ENCODE peak calls at places on chromosomes 3 and 15, in six cellular contexts. W is AG04449, O is GM10248, M is colonic mucosa, X is osteocyte, D is activated B cell treated with CpG ODN at 0.5 μM for 24 hours. A is an unnamed sample.

GRCh38 chr3:79005084-79005483 is 762.7 kb downstream of the ROBO1 start:
- DNase-seq in W (no peak), O (no peak), M (no peak), D (no peak), X (no peak), A (no peak)

GRCh38 chr15:92654662-92655061 is 913 bp downstream of the FAM174B start:
- DNase-seq in D (no peak), M (no peak), O (no peak), W (no peak), X (peak; percentile 19), A (no peak)

GRCh38 chr15:44038801-44039200 is 156.3 kb downstream of the FRMD5 start:
- DNase-seq in M (peak; percentile 18), O (no peak), W (no peak), D (no peak), X (no peak), A (peak; percentile 58)

GRCh38 chr3:139480585-139480984 is 4.3 kb upstream of the RBP2 start:
- DNase-seq in M (no peak), W (no peak), X (no peak), O (no peak), D (no peak), A (no peak)

GRCh38 chr15:36252117-36252711 is 327.2 kb upstream of the CDIN1 start:
- DNase-seq in D (no peak), M (no peak), X (no peak), O (no peak), W (no peak), A (no peak)

GRCh38 chr3:53941945-53942344 is 50.3 kb upstream of the SELENOK start:
- DNase-seq in O (no peak), X (no peak), W (no peak), M (no peak), D (no peak), A (no peak)

GRCh38 chr15:63450884-63451225 is 53.5 kb upstream of the USP3 start:
- DNase-seq in O (no peak), D (no peak), M (no peak), X (no peak), W (no peak), A (no peak)

GRCh38 chr3:104810896-104811295 is 555.8 kb upstream of the ALCAM start:
- DNase-seq in D (no peak), M (no peak), W (no peak), O (no peak), X (no peak), A (no peak)

GRCh38 chr3:4596596-4596995 is 103.4 kb downstream of the ITPR1 start:
- DNase-seq in D (no peak), X (no peak), M (no peak), O (no peak), W (no peak), A (no peak)

GRCh38 chr3:67325231-67325630 is 327.1 kb downstream of the KBTBD8 start:
- DNase-seq in O (no peak), D (no peak), X (no peak), W (no peak), M (no peak), A (no peak)

GRCh38 chr15:38202356-38202755 is 50.3 kb upstream of the SPRED1 start:
- DNase-seq in X (no peak), W (no peak), O (no peak), D (no peak), M (no peak), A (peak; percentile 19)

GRCh38 chr3:177145954-177146353 is 51.3 kb downstream of the TBL1XR1 start:
- DNase-seq in X (no peak), O (no peak), W (no peak), D (no peak), M (no peak), A (no peak)

GRCh38 chr15:73240864-73241499 is 127.8 kb downstream of the HCN4 start:
- DNase-seq in M (peak; percentile 82), O (peak; percentile 45), X (no peak), W (no peak), D (peak; percentile 23), A (peak; percentile 77)

GRCh38 chr3:21839592-21839991 is 88.6 kb upstream of the ZNF385D start:
- DNase-seq in D (no peak), W (peak; percentile 49), M (no peak), O (no peak), X (no peak), A (peak; percentile 16)

GRCh38 chr3:72657666-72658065 is 190.6 kb downstream of the SHQ1 start:
- DNase-seq in W (no peak), D (no peak), M (peak; percentile 21), X (no peak), O (no peak), A (no peak)

GRCh38 chr3:77414881-77415280 is 375.0 kb downstream of the ROBO2 start:
- DNase-seq in M (no peak), O (no peak), X (no peak), W (no peak), D (no peak), A (no peak)

GRCh38 chr15:89876736-89877135 is 17.1 kb downstream of the AP3S2 start:
- DNase-seq in X (no peak), W (no peak), M (no peak), D (no peak), O (no peak), A (no peak)

GRCh38 chr3:184806567-184807271 is 5.2 kb upstream of the VPS8 start:
- DNase-seq in M (no peak), W (no peak), O (no peak), X (no peak), D (no peak), A (peak; percentile 24)

GRCh38 chr3:9782777-9783176 is 9.5 kb downstream of the TADA3 start:
- DNase-seq in W (no peak), X (no peak), O (no peak), D (no peak), M (no peak), A (no peak)
- TF ChIP-seq CTCF in W (no peak), X (peak; percentile 19), O (peak; percentile 33), D (no peak), M (no peak), A (no peak)

DNA sequence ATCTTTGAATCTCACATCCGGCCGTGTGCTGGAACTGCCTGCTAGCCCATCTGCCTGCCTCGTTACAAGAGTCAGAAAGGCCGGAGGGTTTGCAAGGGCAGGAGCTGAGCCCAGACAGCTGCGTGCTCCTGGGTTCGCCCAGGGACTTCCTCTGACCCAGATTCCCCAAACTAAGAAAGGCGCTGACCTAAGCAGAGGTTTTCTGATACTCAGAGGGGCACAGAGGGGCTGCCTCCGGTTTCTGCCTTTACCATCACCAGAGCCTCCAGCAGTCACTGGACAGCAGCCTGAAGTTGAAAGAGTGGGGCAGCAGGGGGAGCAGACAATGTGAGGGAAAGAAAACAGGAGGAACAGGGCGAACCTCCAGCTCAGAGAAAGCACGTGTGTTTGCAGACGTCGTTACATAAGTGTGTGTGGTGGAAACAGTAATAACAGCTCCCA is 33.4 kb upstream of the RAD18 start:
- DNase-seq in X (no peak), O (no peak), M (no peak), D (no peak), W (no peak), A (peak; percentile 52)
- TF ChIP-seq CTCF in X (peak; percentile 30), O (no peak), M (no peak), D (no peak), W (peak; percentile 34), A (peak; percentile 38)

DNA sequence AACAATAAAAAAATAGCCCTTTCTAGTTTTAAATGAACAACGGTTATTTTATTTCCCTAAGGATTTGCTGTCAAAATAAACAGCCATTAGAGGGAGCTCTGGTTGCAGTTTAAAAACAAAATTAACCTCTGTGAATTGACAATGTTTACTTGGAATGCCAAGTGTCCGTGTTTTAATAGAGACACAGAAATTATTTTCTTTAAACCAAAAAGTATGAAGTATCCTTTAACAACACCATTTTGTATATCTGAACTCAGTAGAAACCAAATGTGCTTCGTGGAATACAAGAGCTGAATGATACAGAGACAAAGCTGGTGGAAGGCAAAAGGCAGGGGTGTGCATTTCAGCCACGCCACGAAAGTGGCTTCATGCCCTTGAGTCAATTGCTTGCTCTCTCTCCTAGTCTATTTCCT is 74.4 kb downstream of the MOBP start:
- DNase-seq in M (no peak), X (no peak), O (no peak), D (no peak), W (no peak), A (peak; percentile 24)
- TF ChIP-seq CTCF in M (peak; percentile 33), X (peak; percentile 43), O (peak; percentile 14), D (no peak), W (peak; percentile 14), A (peak; percentile 81)

DNA sequence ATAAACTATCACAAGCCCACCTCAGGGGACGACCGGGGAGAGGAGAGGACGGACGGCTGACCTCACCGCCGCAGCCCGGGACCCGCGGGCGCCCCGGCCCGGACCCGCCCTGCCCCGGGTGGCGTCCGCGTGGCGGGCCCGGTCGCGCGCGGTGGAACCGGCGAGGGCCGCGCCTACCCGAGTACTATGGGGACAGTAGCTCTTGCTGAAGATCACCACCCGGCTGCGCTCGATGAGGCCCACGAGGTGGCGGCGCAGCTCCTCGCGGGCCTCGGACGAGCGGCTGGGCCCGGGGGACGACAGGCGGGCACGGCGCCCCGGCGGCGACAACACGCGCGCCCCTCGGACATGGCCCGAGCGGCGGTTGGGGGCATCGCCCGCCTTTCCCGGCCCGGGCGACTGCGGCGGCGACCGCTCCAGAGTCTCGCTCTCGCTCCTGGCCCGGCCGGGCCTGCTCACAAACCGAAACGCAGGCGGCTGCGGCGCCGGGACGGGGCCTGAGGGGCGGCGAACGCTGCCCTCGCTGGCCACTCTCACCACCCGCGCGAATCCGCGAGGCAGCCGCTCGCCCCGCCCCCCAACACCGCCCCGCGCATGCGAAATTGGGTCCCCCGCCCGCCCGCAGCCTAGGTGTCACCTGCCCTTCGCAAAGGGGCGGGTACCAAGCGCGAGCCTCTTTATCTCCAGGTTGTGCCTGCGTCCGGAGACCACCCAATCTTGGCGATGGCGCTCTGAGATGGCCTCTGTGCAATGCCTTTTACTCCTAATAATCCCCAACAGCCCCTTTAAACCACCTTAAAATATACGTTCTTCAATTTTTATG is at the start of gene TXNRD3:
- DNase-seq in X (peak; percentile 91), W (no peak), D (peak; percentile 43), M (peak; percentile 92), O (peak; percentile 60), A (peak; percentile 87)
- TF ChIP-seq CTCF in X (peak; percentile 38), W (no peak), D (no peak), M (no peak), O (no peak), A (no peak)

DNA sequence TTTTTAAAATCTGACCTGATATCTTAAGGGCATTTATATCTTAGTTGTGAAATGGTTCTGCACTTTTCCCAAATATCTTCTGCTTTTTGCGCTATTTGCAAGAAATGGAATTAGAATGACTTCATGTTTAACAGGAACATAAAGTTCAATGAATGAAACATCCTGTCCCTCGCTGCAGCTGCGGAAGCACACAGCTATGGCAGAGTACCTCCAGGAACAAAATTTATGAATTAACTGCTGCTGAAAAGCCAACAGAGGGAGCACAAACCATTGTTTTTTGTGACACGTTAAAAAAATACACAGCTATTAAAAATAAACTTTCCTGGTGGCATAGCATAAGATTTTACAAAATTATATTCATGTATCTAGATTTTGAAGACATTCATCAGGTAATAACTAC is 404.4 kb upstream of the MDFIC2 start:
- DNase-seq in O (no peak), M (no peak), W (no peak), X (no peak), D (no peak), A (peak; percentile 26)
- TF ChIP-seq CTCF in O (no peak), M (no peak), W (peak; percentile 22), X (peak; percentile 73), D (no peak), A (peak; percentile 54)